ENCODE peak calls at places on chromosomes 12 and 14, in six cellular contexts. One of them, this sample, is unnamed.

GRCh38 chr14:103066399-103066798 is 9.1 kb upstream of the CDC42BPB start:
- DNase-seq in GM12878: no peak
- DNase-seq in endothelial cell of umbilical vein: peak; percentile 90
- DNase-seq in K562: no peak
- DNase-seq in A549: no peak
- DNase-seq in HepG2: peak; percentile 47
- DNase-seq in this sample: no peak

GRCh38 chr12:130127909-130128763 is 34.1 kb upstream of the FZD10 start:
- DNase-seq in GM12878: no peak
- DNase-seq in endothelial cell of umbilical vein: no peak
- DNase-seq in K562: no peak
- DNase-seq in A549: no peak
- DNase-seq in HepG2: no peak
- DNase-seq in this sample: no peak

GRCh38 chr12:124298685-124299410 is 4.0 kb downstream of the RFLNA start:
- DNase-seq in GM12878: no peak
- DNase-seq in endothelial cell of umbilical vein: no peak
- DNase-seq in K562: no peak
- DNase-seq in A549: no peak
- DNase-seq in HepG2: no peak
- DNase-seq in this sample: no peak

GRCh38 chr12:131865196-131865875 is 29.1 kb upstream of the ULK1 start:
- DNase-seq in GM12878: no peak
- DNase-seq in endothelial cell of umbilical vein: no peak
- DNase-seq in K562: no peak
- DNase-seq in A549: peak; percentile 96
- DNase-seq in HepG2: no peak
- DNase-seq in this sample: peak; percentile 10

GRCh38 chr14:102893452-102893851 is 29.0 kb upstream of the AMN start:
- DNase-seq in GM12878: peak; percentile 17
- DNase-seq in endothelial cell of umbilical vein: no peak
- DNase-seq in K562: no peak
- DNase-seq in A549: no peak
- DNase-seq in HepG2: no peak
- DNase-seq in this sample: peak; percentile 26

GRCh38 chr14:94914191-94914590 is 144.3 kb upstream of the GSC start:
- DNase-seq in GM12878: no peak
- DNase-seq in endothelial cell of umbilical vein: no peak
- DNase-seq in K562: no peak
- DNase-seq in A549: no peak
- DNase-seq in HepG2: no peak
- DNase-seq in this sample: no peak

GRCh38 chr12:53223391-53224267 is 8.4 kb downstream of the RARG start:
- DNase-seq in GM12878: no peak
- DNase-seq in endothelial cell of umbilical vein: peak; percentile 46
- DNase-seq in K562: peak; percentile 54
- DNase-seq in A549: no peak
- DNase-seq in HepG2: no peak
- DNase-seq in this sample: peak; percentile 39

GRCh38 chr12:49674318-49674985 is 32.8 kb downstream of the FMNL3 start:
- DNase-seq in GM12878: no peak
- DNase-seq in endothelial cell of umbilical vein: no peak
- DNase-seq in K562: no peak
- DNase-seq in A549: no peak
- DNase-seq in HepG2: no peak
- DNase-seq in this sample: no peak

GRCh38 chr14:100410056-100410565 is 87.0 kb downstream of the SLC25A47 start:
- DNase-seq in GM12878: no peak
- DNase-seq in endothelial cell of umbilical vein: no peak
- DNase-seq in K562: no peak
- DNase-seq in A549: no peak
- DNase-seq in HepG2: no peak
- DNase-seq in this sample: no peak

GRCh38 chr12:11861864-11862600 is 208.7 kb upstream of the BCL2L14 start:
- DNase-seq in GM12878: no peak
- DNase-seq in endothelial cell of umbilical vein: no peak
- DNase-seq in K562: no peak
- DNase-seq in A549: no peak
- DNase-seq in HepG2: no peak
- DNase-seq in this sample: no peak

GRCh38 chr12:132015686-132016430 is 66.1 kb downstream of the EP400 start:
- DNase-seq in GM12878: no peak
- DNase-seq in endothelial cell of umbilical vein: no peak
- DNase-seq in K562: no peak
- DNase-seq in A549: no peak
- DNase-seq in HepG2: no peak
- DNase-seq in this sample: no peak

GRCh38 chr12:82097438-82097837 is 260.7 kb downstream of the CCDC59 start:
- DNase-seq in GM12878: no peak
- DNase-seq in endothelial cell of umbilical vein: no peak
- DNase-seq in K562: no peak
- DNase-seq in A549: no peak
- DNase-seq in HepG2: no peak
- DNase-seq in this sample: no peak

GRCh38 chr12:53791735-53792326 is 40.1 kb upstream of the CISTR start:
- DNase-seq in GM12878: no peak
- DNase-seq in endothelial cell of umbilical vein: no peak
- DNase-seq in K562: peak; percentile 49
- DNase-seq in A549: no peak
- DNase-seq in HepG2: no peak
- DNase-seq in this sample: peak; percentile 57

GRCh38 chr14:68569970-68570409 is 222.9 kb downstream of the ZFP36L1 start:
- DNase-seq in GM12878: no peak
- DNase-seq in endothelial cell of umbilical vein: peak; percentile 88
- DNase-seq in K562: no peak
- DNase-seq in A549: no peak
- DNase-seq in HepG2: peak; percentile 51
- DNase-seq in this sample: no peak

GRCh38 chr12:52870361-52871290 is 21.8 kb upstream of the KRT78 start:
- DNase-seq in GM12878: no peak
- DNase-seq in endothelial cell of umbilical vein: peak; percentile 32
- DNase-seq in K562: peak; percentile 85
- DNase-seq in A549: peak; percentile 86
- DNase-seq in HepG2: peak; percentile 45
- DNase-seq in this sample: peak; percentile 68

GRCh38 chr14:42027271-42027670 is 420.6 kb downstream of the LRFN5 start:
- DNase-seq in GM12878: no peak
- DNase-seq in endothelial cell of umbilical vein: no peak
- DNase-seq in K562: no peak
- DNase-seq in A549: no peak
- DNase-seq in HepG2: no peak
- DNase-seq in this sample: no peak

GRCh38 chr12:19273482-19274330 is 144.2 kb downstream of the PLEKHA5 start:
- DNase-seq in GM12878: no peak
- DNase-seq in endothelial cell of umbilical vein: peak; percentile 96
- DNase-seq in K562: peak; percentile 55
- DNase-seq in A549: peak; percentile 55
- DNase-seq in HepG2: peak; percentile 56
- DNase-seq in this sample: peak; percentile 79

GRCh38 chr12:54984602-54985376 is at the start of gene TESPA1:
- DNase-seq in GM12878: peak; percentile 90
- DNase-seq in endothelial cell of umbilical vein: no peak
- DNase-seq in K562: peak; percentile 65
- DNase-seq in A549: no peak
- DNase-seq in HepG2: no peak
- DNase-seq in this sample: peak; percentile 76

GRCh38 chr14:37122919-37123639 is 49.3 kb downstream of the SLC25A21 start:
- DNase-seq in GM12878: no peak
- DNase-seq in endothelial cell of umbilical vein: no peak
- DNase-seq in K562: no peak
- DNase-seq in A549: no peak
- DNase-seq in HepG2: no peak
- DNase-seq in this sample: no peak

GRCh38 chr12:4809449-4810218 is 89.4 kb downstream of the GALNT8 start:
- DNase-seq in GM12878: no peak
- DNase-seq in endothelial cell of umbilical vein: no peak
- DNase-seq in K562: no peak
- DNase-seq in A549: no peak
- DNase-seq in HepG2: no peak
- DNase-seq in this sample: no peak

GRCh38 chr12:33330940-33331339 is 108.7 kb downstream of the SYT10 start:
- DNase-seq in GM12878: no peak
- DNase-seq in endothelial cell of umbilical vein: no peak
- DNase-seq in K562: peak; percentile 5
- DNase-seq in A549: no peak
- DNase-seq in HepG2: peak; percentile 15
- DNase-seq in this sample: no peak

GRCh38 chr12:23753627-23754358 is 195.7 kb downstream of the SOX5 start:
- DNase-seq in GM12878: no peak
- DNase-seq in endothelial cell of umbilical vein: no peak
- DNase-seq in K562: no peak
- DNase-seq in A549: no peak
- DNase-seq in HepG2: no peak
- DNase-seq in this sample: no peak

GRCh38 chr14:92922155-92922735 is 705 bp upstream of the CHGA start:
- DNase-seq in GM12878: no peak
- DNase-seq in endothelial cell of umbilical vein: no peak
- DNase-seq in K562: no peak
- DNase-seq in A549: no peak
- DNase-seq in HepG2: no peak
- DNase-seq in this sample: no peak

GRCh38 chr14:102953100-102953499 is 30.6 kb downstream of the AMN start:
- DNase-seq in GM12878: no peak
- DNase-seq in endothelial cell of umbilical vein: no peak
- DNase-seq in K562: no peak
- DNase-seq in A549: no peak
- DNase-seq in HepG2: no peak
- DNase-seq in this sample: no peak

GRCh38 chr14:105136401-105137322 is 31.9 kb downstream of the JAG2 start:
- DNase-seq in GM12878: no peak
- DNase-seq in endothelial cell of umbilical vein: no peak
- DNase-seq in K562: no peak
- DNase-seq in A549: no peak
- DNase-seq in HepG2: no peak
- DNase-seq in this sample: no peak

GRCh38 chr12:26028953-26029740 is 70.7 kb downstream of the RASSF8 start:
- DNase-seq in GM12878: no peak
- DNase-seq in endothelial cell of umbilical vein: peak; percentile 78
- DNase-seq in K562: peak; percentile 43
- DNase-seq in A549: peak; percentile 37
- DNase-seq in HepG2: peak; percentile 17
- DNase-seq in this sample: peak; percentile 76
- TF ChIP-seq CTCF in GM12878: peak; percentile 66
- TF ChIP-seq CTCF in endothelial cell of umbilical vein: peak; percentile 52
- TF ChIP-seq CTCF in K562: peak; percentile 49
- TF ChIP-seq CTCF in A549: peak; percentile 94
- TF ChIP-seq CTCF in HepG2: peak; percentile 59
- TF ChIP-seq CTCF in this sample: peak; percentile 95

GRCh38 chr12:112283541-112283940 is 98.7 kb downstream of the HECTD4 start:
- DNase-seq in GM12878: no peak
- DNase-seq in endothelial cell of umbilical vein: no peak
- DNase-seq in K562: no peak
- DNase-seq in A549: no peak
- DNase-seq in HepG2: no peak
- DNase-seq in this sample: no peak
- TF ChIP-seq MYC in GM12878: no peak
- TF ChIP-seq MYC in endothelial cell of umbilical vein: no peak
- TF ChIP-seq MYC in K562: no peak
- TF ChIP-seq MYC in A549: no peak
- TF ChIP-seq MYC in HepG2: no peak
- TF ChIP-seq MYC in this sample: no peak

DNA sequence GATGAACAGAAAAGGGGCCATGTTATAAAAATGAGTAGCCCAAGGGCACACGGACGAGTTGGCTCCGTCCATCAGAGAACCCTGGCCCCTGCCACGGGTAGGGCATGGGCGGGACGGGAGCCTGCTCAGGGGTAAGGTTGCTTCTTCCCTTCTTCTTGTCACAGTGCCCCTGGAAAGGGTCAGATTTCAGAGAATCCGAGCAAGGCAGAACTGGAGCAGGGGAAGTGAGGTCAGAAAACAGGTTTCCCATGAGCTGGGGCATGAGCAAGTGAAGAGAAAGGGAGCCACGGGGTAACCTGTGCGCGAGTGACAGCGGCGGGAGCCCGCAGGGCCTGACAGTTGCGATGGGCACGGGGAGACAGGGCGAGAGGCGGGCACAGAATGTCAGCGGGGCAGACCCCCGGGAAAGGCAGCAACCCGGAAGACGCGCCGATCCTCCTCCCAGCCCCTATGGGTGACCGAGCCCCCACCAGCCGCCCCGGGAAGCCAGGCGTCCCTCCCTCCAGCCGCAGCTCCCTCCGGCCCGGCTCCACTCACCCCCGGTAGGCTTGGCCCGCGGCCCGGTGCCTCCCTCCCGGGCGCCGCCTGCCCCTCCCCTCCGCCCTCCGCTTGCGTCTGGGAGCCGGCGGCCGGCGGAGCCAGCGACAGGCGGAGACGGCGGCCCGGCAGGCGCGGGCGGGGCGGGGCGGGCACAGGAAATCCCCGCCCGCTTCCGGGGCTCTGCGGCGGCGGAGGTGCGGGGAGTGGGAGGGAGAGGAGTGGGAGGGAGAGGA is at the start of gene ZNF641:
- DNase-seq in GM12878: no peak
- DNase-seq in endothelial cell of umbilical vein: peak; percentile 51
- DNase-seq in K562: peak; percentile 89
- DNase-seq in A549: peak; percentile 25
- DNase-seq in HepG2: peak; percentile 45
- DNase-seq in this sample: peak; percentile 89
- TF ChIP-seq POLR2A in GM12878: peak; percentile 81
- TF ChIP-seq POLR2A in endothelial cell of umbilical vein: peak; percentile 39
- TF ChIP-seq POLR2A in K562: no peak
- TF ChIP-seq POLR2A in A549: peak; percentile 54
- TF ChIP-seq POLR2A in HepG2: peak; percentile 55
- TF ChIP-seq POLR2A in this sample: peak; percentile 58

GRCh38 chr14:32349322-32349721 is 20.2 kb downstream of the AKAP6 start:
- DNase-seq in GM12878: no peak
- DNase-seq in endothelial cell of umbilical vein: no peak
- DNase-seq in K562: no peak
- DNase-seq in A549: no peak
- DNase-seq in HepG2: no peak
- DNase-seq in this sample: no peak

GRCh38 chr14:32342151-32342853 is 13.2 kb downstream of the AKAP6 start:
- DNase-seq in GM12878: no peak
- DNase-seq in endothelial cell of umbilical vein: no peak
- DNase-seq in K562: no peak
- DNase-seq in A549: no peak
- DNase-seq in HepG2: no peak
- DNase-seq in this sample: no peak

GRCh38 chr14:32343926-32344430 is 14.9 kb downstream of the AKAP6 start:
- DNase-seq in GM12878: no peak
- DNase-seq in endothelial cell of umbilical vein: no peak
- DNase-seq in K562: no peak
- DNase-seq in A549: no peak
- DNase-seq in HepG2: no peak
- DNase-seq in this sample: no peak

GRCh38 chr14:32342854-32343200 is 13.7 kb downstream of the AKAP6 start:
- DNase-seq in GM12878: no peak
- DNase-seq in endothelial cell of umbilical vein: no peak
- DNase-seq in K562: no peak
- DNase-seq in A549: no peak
- DNase-seq in HepG2: no peak
- DNase-seq in this sample: no peak

DNA sequence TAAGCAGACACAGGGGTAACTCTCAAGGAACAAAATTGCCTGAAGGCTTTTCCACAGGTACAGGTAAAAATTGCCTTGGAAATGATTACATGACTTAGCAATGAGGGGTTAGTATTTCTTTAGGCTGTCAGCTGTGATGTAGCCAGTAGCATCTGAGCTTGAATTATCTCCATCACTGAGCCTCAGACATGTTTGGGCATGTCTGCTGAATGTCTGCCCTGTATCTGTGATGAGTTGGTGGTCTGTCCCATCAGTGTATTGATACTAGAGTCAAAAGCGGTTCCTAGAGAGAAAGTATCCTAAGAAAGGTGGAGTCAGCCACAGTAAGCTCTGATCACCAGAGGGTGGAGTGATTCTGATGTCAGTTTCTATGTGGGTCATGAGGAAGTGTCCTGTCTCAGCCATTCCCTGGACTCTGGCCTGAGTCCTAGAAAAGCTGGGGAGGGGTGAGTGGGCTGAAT is 16.2 kb downstream of the AKAP6 start:
- DNase-seq in GM12878: no peak
- DNase-seq in endothelial cell of umbilical vein: peak; percentile 16
- DNase-seq in K562: no peak
- DNase-seq in A549: no peak
- DNase-seq in HepG2: no peak
- DNase-seq in this sample: no peak
- TF ChIP-seq CTCF in GM12878: no peak
- TF ChIP-seq CTCF in endothelial cell of umbilical vein: no peak
- TF ChIP-seq CTCF in K562: no peak
- TF ChIP-seq CTCF in A549: no peak
- TF ChIP-seq CTCF in HepG2: no peak
- TF ChIP-seq CTCF in this sample: no peak

This sample was measured in NB4.